ENCODE peak calls at places on chromosome 15, in four cellular contexts. One of them, this sample, is unnamed.

GRCh38 chr15:92018535-92019239 is 165.2 kb downstream of the SLCO3A1 start:
- ATAC-seq in stimulated activated effector memory CD8-positive, alpha-beta T cell treated with anti-CD3 and anti-CD28 coated beads, Interleukin-12 subunit alpha, Interleukin-12 subunit beta, amount 100 ng/mL, for 72 hours: no peak
- ATAC-seq in HCT116: no peak
- ATAC-seq in HepG2: no peak
- ATAC-seq in this sample: no peak

GRCh38 chr15:57572463-57572862 is 19.2 kb upstream of the MYZAP start:
- ATAC-seq in stimulated activated effector memory CD8-positive, alpha-beta T cell treated with anti-CD3 and anti-CD28 coated beads, Interleukin-12 subunit alpha, Interleukin-12 subunit beta, amount 100 ng/mL, for 72 hours: no peak
- ATAC-seq in HCT116: no peak
- ATAC-seq in HepG2: no peak
- ATAC-seq in this sample: no peak

GRCh38 chr15:78873796-78874761 is 1.4 kb downstream of the MORF4L1 start:
- ATAC-seq in stimulated activated effector memory CD8-positive, alpha-beta T cell treated with anti-CD3 and anti-CD28 coated beads, Interleukin-12 subunit alpha, Interleukin-12 subunit beta, amount 100 ng/mL, for 72 hours: no peak
- ATAC-seq in HCT116: no peak
- ATAC-seq in HepG2: no peak
- ATAC-seq in this sample: no peak

GRCh38 chr15:89058376-89058775 is 29.9 kb upstream of the ABHD2 start:
- ATAC-seq in stimulated activated effector memory CD8-positive, alpha-beta T cell treated with anti-CD3 and anti-CD28 coated beads, Interleukin-12 subunit alpha, Interleukin-12 subunit beta, amount 100 ng/mL, for 72 hours: no peak
- ATAC-seq in HCT116: no peak
- ATAC-seq in HepG2: no peak
- ATAC-seq in this sample: no peak

GRCh38 chr15:65420975-65421359 is 1.8 kb downstream of the IGDCC4 start:
- ATAC-seq in stimulated activated effector memory CD8-positive, alpha-beta T cell treated with anti-CD3 and anti-CD28 coated beads, Interleukin-12 subunit alpha, Interleukin-12 subunit beta, amount 100 ng/mL, for 72 hours: no peak
- ATAC-seq in HCT116: no peak
- ATAC-seq in HepG2: peak; percentile 44
- ATAC-seq in this sample: no peak

GRCh38 chr15:40878785-40879184 is 4.8 kb upstream of the RHOV start:
- ATAC-seq in stimulated activated effector memory CD8-positive, alpha-beta T cell treated with anti-CD3 and anti-CD28 coated beads, Interleukin-12 subunit alpha, Interleukin-12 subunit beta, amount 100 ng/mL, for 72 hours: peak; percentile 89
- ATAC-seq in HCT116: no peak
- ATAC-seq in HepG2: no peak
- ATAC-seq in this sample: no peak

GRCh38 chr15:83323296-83323711 is 38.8 kb upstream of the BNC1 start:
- ATAC-seq in stimulated activated effector memory CD8-positive, alpha-beta T cell treated with anti-CD3 and anti-CD28 coated beads, Interleukin-12 subunit alpha, Interleukin-12 subunit beta, amount 100 ng/mL, for 72 hours: no peak
- ATAC-seq in HCT116: no peak
- ATAC-seq in HepG2: no peak
- ATAC-seq in this sample: no peak

GRCh38 chr15:67166280-67167009 is 88.0 kb downstream of the AAGAB start:
- ATAC-seq in stimulated activated effector memory CD8-positive, alpha-beta T cell treated with anti-CD3 and anti-CD28 coated beads, Interleukin-12 subunit alpha, Interleukin-12 subunit beta, amount 100 ng/mL, for 72 hours: no peak
- ATAC-seq in HCT116: no peak
- ATAC-seq in HepG2: no peak
- ATAC-seq in this sample: no peak

GRCh38 chr15:46127361-46127874 is 492.6 kb downstream of the SQOR start:
- ATAC-seq in stimulated activated effector memory CD8-positive, alpha-beta T cell treated with anti-CD3 and anti-CD28 coated beads, Interleukin-12 subunit alpha, Interleukin-12 subunit beta, amount 100 ng/mL, for 72 hours: no peak
- ATAC-seq in HCT116: no peak
- ATAC-seq in HepG2: no peak
- ATAC-seq in this sample: no peak

GRCh38 chr15:71743861-71744382 is 66.4 kb upstream of the NR2E3 start:
- ATAC-seq in stimulated activated effector memory CD8-positive, alpha-beta T cell treated with anti-CD3 and anti-CD28 coated beads, Interleukin-12 subunit alpha, Interleukin-12 subunit beta, amount 100 ng/mL, for 72 hours: no peak
- ATAC-seq in HCT116: no peak
- ATAC-seq in HepG2: no peak
- ATAC-seq in this sample: no peak

GRCh38 chr15:69593981-69594966 is 141.7 kb downstream of the RPLP1 start:
- ATAC-seq in stimulated activated effector memory CD8-positive, alpha-beta T cell treated with anti-CD3 and anti-CD28 coated beads, Interleukin-12 subunit alpha, Interleukin-12 subunit beta, amount 100 ng/mL, for 72 hours: no peak
- ATAC-seq in HCT116: no peak
- ATAC-seq in HepG2: peak; percentile 91
- ATAC-seq in this sample: peak; percentile 52

GRCh38 chr15:47813985-47814384 is 96.7 kb downstream of the SEMA6D start:
- ATAC-seq in stimulated activated effector memory CD8-positive, alpha-beta T cell treated with anti-CD3 and anti-CD28 coated beads, Interleukin-12 subunit alpha, Interleukin-12 subunit beta, amount 100 ng/mL, for 72 hours: peak; percentile 85
- ATAC-seq in HCT116: no peak
- ATAC-seq in HepG2: no peak
- ATAC-seq in this sample: no peak

GRCh38 chr15:32668942-32669341 is 27.4 kb downstream of the SCG5 start:
- ATAC-seq in stimulated activated effector memory CD8-positive, alpha-beta T cell treated with anti-CD3 and anti-CD28 coated beads, Interleukin-12 subunit alpha, Interleukin-12 subunit beta, amount 100 ng/mL, for 72 hours: no peak
- ATAC-seq in HCT116: no peak
- ATAC-seq in HepG2: no peak
- ATAC-seq in this sample: no peak

GRCh38 chr15:46644493-46645481 is 1010.0 kb downstream of the SQOR start:
- ATAC-seq in stimulated activated effector memory CD8-positive, alpha-beta T cell treated with anti-CD3 and anti-CD28 coated beads, Interleukin-12 subunit alpha, Interleukin-12 subunit beta, amount 100 ng/mL, for 72 hours: no peak
- ATAC-seq in HCT116: no peak
- ATAC-seq in HepG2: no peak
- ATAC-seq in this sample: no peak

GRCh38 chr15:67850995-67851535 is 11.2 kb upstream of the RNU6-1 start:
- ATAC-seq in stimulated activated effector memory CD8-positive, alpha-beta T cell treated with anti-CD3 and anti-CD28 coated beads, Interleukin-12 subunit alpha, Interleukin-12 subunit beta, amount 100 ng/mL, for 72 hours: no peak
- ATAC-seq in HCT116: peak; percentile 82
- ATAC-seq in HepG2: peak; percentile 79
- ATAC-seq in this sample: peak; percentile 71

GRCh38 chr15:49372366-49372765 is 50.7 kb upstream of the FGF7 start:
- ATAC-seq in stimulated activated effector memory CD8-positive, alpha-beta T cell treated with anti-CD3 and anti-CD28 coated beads, Interleukin-12 subunit alpha, Interleukin-12 subunit beta, amount 100 ng/mL, for 72 hours: no peak
- ATAC-seq in HCT116: no peak
- ATAC-seq in HepG2: no peak
- ATAC-seq in this sample: no peak

GRCh38 chr15:88838667-88839066 is 35.4 kb downstream of the ACAN start:
- ATAC-seq in stimulated activated effector memory CD8-positive, alpha-beta T cell treated with anti-CD3 and anti-CD28 coated beads, Interleukin-12 subunit alpha, Interleukin-12 subunit beta, amount 100 ng/mL, for 72 hours: no peak
- ATAC-seq in HCT116: no peak
- ATAC-seq in HepG2: no peak
- ATAC-seq in this sample: no peak

GRCh38 chr15:72175186-72176044 is 22.2 kb downstream of the GRAMD2A start:
- ATAC-seq in stimulated activated effector memory CD8-positive, alpha-beta T cell treated with anti-CD3 and anti-CD28 coated beads, Interleukin-12 subunit alpha, Interleukin-12 subunit beta, amount 100 ng/mL, for 72 hours: no peak
- ATAC-seq in HCT116: no peak
- ATAC-seq in HepG2: no peak
- ATAC-seq in this sample: no peak

GRCh38 chr15:57079907-57080750 is 161.7 kb downstream of the TCF12 start:
- ATAC-seq in stimulated activated effector memory CD8-positive, alpha-beta T cell treated with anti-CD3 and anti-CD28 coated beads, Interleukin-12 subunit alpha, Interleukin-12 subunit beta, amount 100 ng/mL, for 72 hours: no peak
- ATAC-seq in HCT116: no peak
- ATAC-seq in HepG2: no peak
- ATAC-seq in this sample: no peak

GRCh38 chr15:96264801-96265515 is 65.5 kb upstream of the NR2F2 start:
- ATAC-seq in stimulated activated effector memory CD8-positive, alpha-beta T cell treated with anti-CD3 and anti-CD28 coated beads, Interleukin-12 subunit alpha, Interleukin-12 subunit beta, amount 100 ng/mL, for 72 hours: no peak
- ATAC-seq in HCT116: peak; percentile 80
- ATAC-seq in HepG2: peak; percentile 83
- ATAC-seq in this sample: no peak

GRCh38 chr15:61997786-61998185 is 62.5 kb downstream of the VPS13C start:
- ATAC-seq in stimulated activated effector memory CD8-positive, alpha-beta T cell treated with anti-CD3 and anti-CD28 coated beads, Interleukin-12 subunit alpha, Interleukin-12 subunit beta, amount 100 ng/mL, for 72 hours: no peak
- ATAC-seq in HCT116: no peak
- ATAC-seq in HepG2: no peak
- ATAC-seq in this sample: no peak

GRCh38 chr15:45091581-45091980 is 22.4 kb downstream of the DUOX2 start:
- ATAC-seq in stimulated activated effector memory CD8-positive, alpha-beta T cell treated with anti-CD3 and anti-CD28 coated beads, Interleukin-12 subunit alpha, Interleukin-12 subunit beta, amount 100 ng/mL, for 72 hours: no peak
- ATAC-seq in HCT116: no peak
- ATAC-seq in HepG2: peak; percentile 17
- ATAC-seq in this sample: no peak

GRCh38 chr15:98905981-98906711 is 101.4 kb downstream of the PGPEP1L start:
- ATAC-seq in stimulated activated effector memory CD8-positive, alpha-beta T cell treated with anti-CD3 and anti-CD28 coated beads, Interleukin-12 subunit alpha, Interleukin-12 subunit beta, amount 100 ng/mL, for 72 hours: no peak
- ATAC-seq in HCT116: no peak
- ATAC-seq in HepG2: no peak
- ATAC-seq in this sample: no peak

GRCh38 chr15:64092075-64092820 is 1.4 kb downstream of the CIAO2A start:
- ATAC-seq in stimulated activated effector memory CD8-positive, alpha-beta T cell treated with anti-CD3 and anti-CD28 coated beads, Interleukin-12 subunit alpha, Interleukin-12 subunit beta, amount 100 ng/mL, for 72 hours: no peak
- ATAC-seq in HCT116: no peak
- ATAC-seq in HepG2: no peak
- ATAC-seq in this sample: no peak

GRCh38 chr15:71708741-71709140 is 101.6 kb upstream of the NR2E3 start:
- ATAC-seq in stimulated activated effector memory CD8-positive, alpha-beta T cell treated with anti-CD3 and anti-CD28 coated beads, Interleukin-12 subunit alpha, Interleukin-12 subunit beta, amount 100 ng/mL, for 72 hours: no peak
- ATAC-seq in HCT116: no peak
- ATAC-seq in HepG2: no peak
- ATAC-seq in this sample: no peak

GRCh38 chr15:43513550-43513949 is 3.9 kb upstream of the MAP1A start:
- ATAC-seq in stimulated activated effector memory CD8-positive, alpha-beta T cell treated with anti-CD3 and anti-CD28 coated beads, Interleukin-12 subunit alpha, Interleukin-12 subunit beta, amount 100 ng/mL, for 72 hours: no peak
- ATAC-seq in HCT116: no peak
- ATAC-seq in HepG2: no peak
- ATAC-seq in this sample: no peak

GRCh38 chr15:77836116-77836798 is 203.5 kb upstream of the LINGO1 start:
- ATAC-seq in stimulated activated effector memory CD8-positive, alpha-beta T cell treated with anti-CD3 and anti-CD28 coated beads, Interleukin-12 subunit alpha, Interleukin-12 subunit beta, amount 100 ng/mL, for 72 hours: no peak
- ATAC-seq in HCT116: peak; percentile 80
- ATAC-seq in HepG2: peak; percentile 42
- ATAC-seq in this sample: no peak

GRCh38 chr15:52284164-52284563 is 11.4 kb downstream of the MYO5C start:
- ATAC-seq in stimulated activated effector memory CD8-positive, alpha-beta T cell treated with anti-CD3 and anti-CD28 coated beads, Interleukin-12 subunit alpha, Interleukin-12 subunit beta, amount 100 ng/mL, for 72 hours: peak; percentile 75
- ATAC-seq in HCT116: peak; percentile 44
- ATAC-seq in HepG2: no peak
- ATAC-seq in this sample: no peak

GRCh38 chr15:42286445-42287029 is 13.3 kb upstream of the TMEM87A start:
- ATAC-seq in stimulated activated effector memory CD8-positive, alpha-beta T cell treated with anti-CD3 and anti-CD28 coated beads, Interleukin-12 subunit alpha, Interleukin-12 subunit beta, amount 100 ng/mL, for 72 hours: no peak
- ATAC-seq in HCT116: no peak
- ATAC-seq in HepG2: peak; percentile 88
- ATAC-seq in this sample: no peak

GRCh38 chr15:49327927-49328326 is 95.1 kb upstream of the FGF7 start:
- ATAC-seq in stimulated activated effector memory CD8-positive, alpha-beta T cell treated with anti-CD3 and anti-CD28 coated beads, Interleukin-12 subunit alpha, Interleukin-12 subunit beta, amount 100 ng/mL, for 72 hours: no peak
- ATAC-seq in HCT116: no peak
- ATAC-seq in HepG2: no peak
- ATAC-seq in this sample: no peak

GRCh38 chr15:47301481-47301880 is 415.8 kb upstream of the SEMA6D start:
- ATAC-seq in stimulated activated effector memory CD8-positive, alpha-beta T cell treated with anti-CD3 and anti-CD28 coated beads, Interleukin-12 subunit alpha, Interleukin-12 subunit beta, amount 100 ng/mL, for 72 hours: no peak
- ATAC-seq in HCT116: no peak
- ATAC-seq in HepG2: no peak
- ATAC-seq in this sample: no peak

GRCh38 chr15:48440084-48440483 is 108.9 kb downstream of the DUT start:
- ATAC-seq in stimulated activated effector memory CD8-positive, alpha-beta T cell treated with anti-CD3 and anti-CD28 coated beads, Interleukin-12 subunit alpha, Interleukin-12 subunit beta, amount 100 ng/mL, for 72 hours: no peak
- ATAC-seq in HCT116: no peak
- ATAC-seq in HepG2: peak; percentile 75
- ATAC-seq in this sample: peak; percentile 88

GRCh38 chr15:89772933-89773583 is 3.1 kb upstream of the MESP2 start:
- ATAC-seq in stimulated activated effector memory CD8-positive, alpha-beta T cell treated with anti-CD3 and anti-CD28 coated beads, Interleukin-12 subunit alpha, Interleukin-12 subunit beta, amount 100 ng/mL, for 72 hours: peak; percentile 39
- ATAC-seq in HCT116: peak; percentile 52
- ATAC-seq in HepG2: peak; percentile 64
- ATAC-seq in this sample: no peak

GRCh38 chr15:100318880-100319279 is 22.9 kb downstream of the ADAMTS17 start:
- ATAC-seq in stimulated activated effector memory CD8-positive, alpha-beta T cell treated with anti-CD3 and anti-CD28 coated beads, Interleukin-12 subunit alpha, Interleukin-12 subunit beta, amount 100 ng/mL, for 72 hours: no peak
- ATAC-seq in HCT116: no peak
- ATAC-seq in HepG2: no peak
- ATAC-seq in this sample: no peak

GRCh38 chr15:48682949-48683651 is 37.6 kb upstream of the FBN1 start:
- ATAC-seq in stimulated activated effector memory CD8-positive, alpha-beta T cell treated with anti-CD3 and anti-CD28 coated beads, Interleukin-12 subunit alpha, Interleukin-12 subunit beta, amount 100 ng/mL, for 72 hours: no peak
- ATAC-seq in HCT116: no peak
- ATAC-seq in HepG2: peak; percentile 95
- ATAC-seq in this sample: peak; percentile 88

GRCh38 chr15:58147151-58147550 is 9.0 kb downstream of the AQP9 start:
- ATAC-seq in stimulated activated effector memory CD8-positive, alpha-beta T cell treated with anti-CD3 and anti-CD28 coated beads, Interleukin-12 subunit alpha, Interleukin-12 subunit beta, amount 100 ng/mL, for 72 hours: no peak
- ATAC-seq in HCT116: no peak
- ATAC-seq in HepG2: no peak
- ATAC-seq in this sample: peak; percentile 43

GRCh38 chr15:40251455-40252140 is 12.7 kb downstream of the PAK6 start:
- ATAC-seq in stimulated activated effector memory CD8-positive, alpha-beta T cell treated with anti-CD3 and anti-CD28 coated beads, Interleukin-12 subunit alpha, Interleukin-12 subunit beta, amount 100 ng/mL, for 72 hours: no peak
- ATAC-seq in HCT116: peak; percentile 0
- ATAC-seq in HepG2: no peak
- ATAC-seq in this sample: no peak

GRCh38 chr15:55197362-55197705 is 593 bp upstream of the RSL24D1 start:
- ATAC-seq in stimulated activated effector memory CD8-positive, alpha-beta T cell treated with anti-CD3 and anti-CD28 coated beads, Interleukin-12 subunit alpha, Interleukin-12 subunit beta, amount 100 ng/mL, for 72 hours: peak; percentile 0
- ATAC-seq in HCT116: peak; percentile 12
- ATAC-seq in HepG2: peak; percentile 4
- ATAC-seq in this sample: no peak

GRCh38 chr15:54082836-54083492 is 104.7 kb downstream of the UNC13C start:
- ATAC-seq in stimulated activated effector memory CD8-positive, alpha-beta T cell treated with anti-CD3 and anti-CD28 coated beads, Interleukin-12 subunit alpha, Interleukin-12 subunit beta, amount 100 ng/mL, for 72 hours: no peak
- ATAC-seq in HCT116: no peak
- ATAC-seq in HepG2: peak; percentile 61
- ATAC-seq in this sample: no peak

GRCh38 chr15:32152574-32152973 is 122.3 kb downstream of the CHRNA7 start:
- ATAC-seq in stimulated activated effector memory CD8-positive, alpha-beta T cell treated with anti-CD3 and anti-CD28 coated beads, Interleukin-12 subunit alpha, Interleukin-12 subunit beta, amount 100 ng/mL, for 72 hours: no peak
- ATAC-seq in HCT116: no peak
- ATAC-seq in HepG2: no peak
- ATAC-seq in this sample: no peak

This sample was measured in gastroesophageal sphincter.